ENCODE peak calls at places on chromosome 17, in nine cellular contexts. S is pancreas; G is GM04503; M is BE2C; O is NCI-H510A; F is Right ventricle myocardium superior; P is endothelial cell; A is stimulated activated CD8-positive, alpha-beta memory T cell treated with anti-CD3 and anti-CD28 coated beads, Interleukin-4, amount 100 ng/mL, for 4 hours; D is fibroblast of lung. Q is an unnamed sample.

GRCh38 chr17:8315740-8316217 is 5.7 kb downstream of the ARHGEF15 start:
- DNase-seq in S (peak; percentile 67), G (no peak), M (no peak), O (no peak), F (no peak), P (no peak), A (no peak), D (no peak), Q (no peak)

GRCh38 chr17:1641065-1641403 is 4.5 kb downstream of the SCARF1 start:
- DNase-seq in S (no peak), G (no peak), M (no peak), O (no peak), F (no peak), P (no peak), A (no peak), D (no peak), Q (no peak)

GRCh38 chr17:17181666-17182600 is 24.2 kb downstream of the PLD6 start:
- DNase-seq in S (no peak), G (no peak), M (no peak), O (no peak), F (no peak), P (no peak), A (no peak), D (no peak), Q (no peak)

GRCh38 chr17:16521070-16521727 is 29.2 kb upstream of the LRRC75A start:
- DNase-seq in S (peak; percentile 73), G (no peak), M (peak; percentile 55), O (peak; percentile 71), F (peak; percentile 57), P (peak; percentile 71), A (peak; percentile 32), D (peak; percentile 80), Q (peak; percentile 93)

GRCh38 chr17:79597040-79597439 is 13.8 kb downstream of the RBFOX3 start:
- DNase-seq in S (no peak), G (no peak), M (no peak), O (no peak), F (no peak), P (no peak), A (no peak), D (no peak), Q (no peak)

GRCh38 chr17:40072481-40073346 is 9.9 kb downstream of the THRA start:
- DNase-seq in S (peak; percentile 81), G (no peak), M (peak; percentile 36), O (no peak), F (no peak), P (no peak), A (no peak), D (no peak), Q (no peak)

GRCh38 chr17:63476494-63476856 is 386 bp upstream of the ACE start:
- DNase-seq in S (peak; percentile 81), G (no peak), M (peak; percentile 71), O (peak; percentile 75), F (no peak), P (peak; percentile 51), A (no peak), D (peak; percentile 22), Q (no peak)

GRCh38 chr17:73131993-73132595 is 32.7 kb upstream of the SSTR2 start:
- DNase-seq in S (no peak), G (no peak), M (no peak), O (no peak), F (no peak), P (no peak), A (no peak), D (no peak), Q (no peak)

GRCh38 chr17:32876414-32877163 is at the start of gene MYO1D:
- DNase-seq in S (peak; percentile 88), G (no peak), M (peak; percentile 6), O (peak; percentile 49), F (peak; percentile 56), P (no peak), A (peak; percentile 50), D (no peak), Q (peak; percentile 14)

GRCh38 chr17:33521784-33522183 is 228.7 kb upstream of the ASIC2 start:
- DNase-seq in S (no peak), G (no peak), M (peak; percentile 66), O (no peak), F (no peak), P (peak; percentile 70), A (no peak), D (no peak), Q (peak; percentile 14)

GRCh38 chr17:79082311-79083190 is 7.9 kb downstream of the ENGASE start:
- DNase-seq in S (peak; percentile 79), G (no peak), M (peak; percentile 82), O (no peak), F (peak; percentile 65), P (peak; percentile 81), A (no peak), D (no peak), Q (peak; percentile 79)

GRCh38 chr17:32261521-32261792 is 4.2 kb upstream of the RHBDL3 start:
- DNase-seq in S (no peak), G (no peak), M (no peak), O (no peak), F (no peak), P (no peak), A (no peak), D (peak; percentile 35), Q (no peak)

GRCh38 chr17:74920679-74921044 is 2.4 kb downstream of the USH1G start:
- DNase-seq in S (no peak), G (no peak), M (no peak), O (no peak), F (no peak), P (no peak), A (no peak), D (no peak), Q (no peak)

GRCh38 chr17:73802314-73802713 is 158.1 kb upstream of the SDK2 start:
- DNase-seq in S (no peak), G (no peak), M (no peak), O (no peak), F (no peak), P (no peak), A (no peak), D (no peak), Q (no peak)

GRCh38 chr17:70558821-70559220 is 389.5 kb downstream of the KCNJ2 start:
- DNase-seq in S (no peak), G (no peak), M (no peak), O (no peak), F (no peak), P (no peak), A (no peak), D (peak; percentile 18), Q (no peak)

GRCh38 chr17:37770631-37771518 is 26.0 kb upstream of the HNF1B start:
- DNase-seq in S (peak; percentile 89), G (no peak), M (peak; percentile 70), O (no peak), F (peak; percentile 51), P (peak; percentile 73), A (no peak), D (peak; percentile 51), Q (peak; percentile 71)

GRCh38 chr17:59493867-59494266 is 71.5 kb upstream of the DHX40 start:
- DNase-seq in S (no peak), G (no peak), M (no peak), O (no peak), F (no peak), P (no peak), A (no peak), D (no peak), Q (peak; percentile 38)

GRCh38 chr17:59107306-59107670 is 608 bp upstream of the TRIM37 start:
- DNase-seq in S (no peak), G (no peak), M (no peak), O (no peak), F (no peak), P (no peak), A (no peak), D (no peak), Q (no peak)

GRCh38 chr17:81939881-81940385 is 2.8 kb upstream of the PYCR1 start:
- DNase-seq in S (peak; percentile 58), G (no peak), M (no peak), O (no peak), F (peak; percentile 89), P (peak; percentile 3), A (no peak), D (peak; percentile 44), Q (no peak)

GRCh38 chr17:80960797-80961452 is 30.7 kb upstream of the CHMP6 start:
- DNase-seq in S (peak; percentile 69), G (no peak), M (no peak), O (no peak), F (peak; percentile 13), P (no peak), A (no peak), D (no peak), Q (no peak)

GRCh38 chr17:3990391-3991127 is 26.3 kb upstream of the ATP2A3 start:
- DNase-seq in S (no peak), G (no peak), M (no peak), O (no peak), F (no peak), P (no peak), A (no peak), D (peak; percentile 39), Q (no peak)

GRCh38 chr17:37273419-37274051 is 102.2 kb upstream of the C17orf78 start:
- DNase-seq in S (no peak), G (no peak), M (no peak), O (no peak), F (no peak), P (no peak), A (no peak), D (peak; percentile 18), Q (peak; percentile 66)

GRCh38 chr17:32518856-32519768 is 32.3 kb downstream of the CDK5R1 start:
- DNase-seq in S (peak; percentile 80), G (no peak), M (peak; percentile 64), O (peak; percentile 77), F (peak; percentile 64), P (peak; percentile 65), A (peak; percentile 54), D (peak; percentile 22), Q (peak; percentile 56)

GRCh38 chr17:29158096-29158495 is 22.1 kb downstream of the MYO18A start:
- DNase-seq in S (no peak), G (no peak), M (no peak), O (no peak), F (no peak), P (no peak), A (no peak), D (no peak), Q (no peak)

GRCh38 chr17:43983515-43984411 is 20.7 kb upstream of the NAGS start:
- DNase-seq in S (peak; percentile 86), G (no peak), M (peak; percentile 43), O (no peak), F (peak; percentile 44), P (peak; percentile 35), A (no peak), D (no peak), Q (no peak)

GRCh38 chr17:21233581-21234337 is 19.5 kb downstream of the NATD1 start:
- DNase-seq in S (no peak), G (no peak), M (no peak), O (no peak), F (no peak), P (no peak), A (no peak), D (no peak), Q (no peak)

GRCh38 chr17:39662551-39663339 is 2.4 kb upstream of the TCAP start:
- DNase-seq in S (no peak), G (no peak), M (no peak), O (no peak), F (peak; percentile 63), P (no peak), A (no peak), D (no peak), Q (no peak)

GRCh38 chr17:73359987-73360410 is 48.2 kb upstream of the CDC42EP4 start:
- DNase-seq in S (peak; percentile 94), G (no peak), M (peak; percentile 53), O (peak; percentile 87), F (peak; percentile 81), P (no peak), A (no peak), D (no peak), Q (no peak)

Q was measured in SK-MEL-5.